ENCODE peak calls at places on chromosomes 4 and X, in six cellular contexts. R, D, S, H, I and O are unnamed samples. For H3K27me3 and H3K36me3, the result is how much of the 10 kb centered on the place peaks cover.

GRCh38 chr4:82784615-82785247 is 13.9 kb downstream of the SCD5 start:
- DNase-seq in H (peak), S (no peak), I (no peak), D (peak), R (peak), O (no peak)

GRCh38 chrX:19865567-19866363 is 21.6 kb downstream of the SH3KBP1 start:
- DNase-seq in I (no peak), R (no peak), D (no peak), S (no peak), H (no peak), O (no peak)

GRCh38 chrX:12825801-12826200 is 34.6 kb downstream of the PRPS2 start:
- DNase-seq in S (no peak), R (peak), H (no peak), I (no peak), D (no peak), O (no peak)

GRCh38 chr4:56990109-56990508 is 11.4 kb downstream of the POLR2B start:
- DNase-seq in H (no peak), D (peak), R (peak), I (no peak), S (no peak), O (no peak)

GRCh38 chr4:149549911-149550310 is 265.7 kb downstream of the IQCM start:
- DNase-seq in S (peak), D (no peak), R (peak), H (peak), I (no peak), O (peak)

GRCh38 chrX:8815460-8816065 is 14.4 kb upstream of the FAM9A start:
- DNase-seq in I (no peak), R (peak), S (peak), D (peak), H (peak), O (peak)

GRCh38 chr4:31617667-31618066 is 897.5 kb downstream of the PCDH7 start:
- DNase-seq in H (no peak), I (no peak), R (no peak), S (no peak), D (no peak), O (no peak)

GRCh38 chr4:51894246-51894645 is 51.3 kb downstream of the DCUN1D4 start:
- DNase-seq in I (no peak), D (peak), H (no peak), S (no peak), R (peak), O (no peak)

GRCh38 chr4:14787894-14788293 is 214.4 kb upstream of the CPEB2 start:
- DNase-seq in S (peak), D (peak), H (peak), R (no peak), I (peak), O (peak)

GRCh38 chr4:143482753-143483362 is 30.6 kb upstream of the SMARCA5 start:
- DNase-seq in D (peak), R (peak), H (no peak), S (peak), I (no peak), O (peak)

GRCh38 chr4:152605641-152606304 is 69.9 kb upstream of the FBXW7 start:
- DNase-seq in D (peak), S (peak), I (no peak), R (peak), H (peak), O (no peak)

DNA sequence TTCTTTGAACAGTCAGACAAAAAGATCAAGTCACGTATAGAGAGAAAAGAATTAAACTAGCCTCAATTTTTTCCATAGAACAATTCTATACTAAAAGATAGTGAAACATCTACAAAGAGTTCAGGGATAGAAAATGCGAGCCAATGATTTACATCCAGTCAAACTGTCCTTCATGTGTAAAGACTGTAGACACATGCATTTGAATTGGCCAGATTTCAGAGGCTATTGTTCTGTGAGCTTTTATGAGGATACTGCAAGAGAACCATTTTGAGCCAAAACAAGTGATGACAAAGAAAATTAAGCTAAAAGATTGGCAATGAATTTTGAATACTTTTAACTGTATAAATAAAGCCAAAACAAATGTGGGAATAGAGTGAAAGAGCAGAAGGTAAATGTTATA is 1230.3 kb downstream of the RPA4 start:
- DNase-seq in R (no peak), D (no peak), S (no peak), I (no peak), H (no peak), O (no peak)
- H3K27me3 ChIP-seq in R (under half), D (under half), S (under half), I (under half), H (under half), O (under half)

DNA sequence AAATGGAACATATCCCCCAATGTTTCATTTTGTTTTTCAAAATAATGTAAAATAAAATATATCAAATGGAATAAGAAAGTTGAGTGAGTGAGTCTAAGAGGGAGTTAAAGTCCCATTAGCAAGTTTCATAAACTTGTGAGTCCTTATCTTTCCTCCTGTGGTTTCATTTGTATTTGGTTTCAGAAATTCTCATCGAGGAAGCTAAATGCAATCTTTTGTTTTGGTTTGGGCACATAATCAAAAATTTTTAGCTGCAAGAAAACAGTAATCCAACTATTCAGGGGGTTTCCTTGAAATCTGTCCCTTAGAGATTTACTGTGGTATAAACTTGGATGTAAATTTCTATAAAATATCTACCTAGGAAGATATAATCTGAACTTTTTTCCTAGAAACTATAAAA is 124.2 kb downstream of the CAMK2D start:
- DNase-seq in S (no peak), R (peak), H (no peak), D (peak), I (no peak), O (no peak)
- H3K4me3 ChIP-seq in S (no peak), R (no peak), H (no peak), D (no peak), I (no peak), O (no peak)

DNA sequence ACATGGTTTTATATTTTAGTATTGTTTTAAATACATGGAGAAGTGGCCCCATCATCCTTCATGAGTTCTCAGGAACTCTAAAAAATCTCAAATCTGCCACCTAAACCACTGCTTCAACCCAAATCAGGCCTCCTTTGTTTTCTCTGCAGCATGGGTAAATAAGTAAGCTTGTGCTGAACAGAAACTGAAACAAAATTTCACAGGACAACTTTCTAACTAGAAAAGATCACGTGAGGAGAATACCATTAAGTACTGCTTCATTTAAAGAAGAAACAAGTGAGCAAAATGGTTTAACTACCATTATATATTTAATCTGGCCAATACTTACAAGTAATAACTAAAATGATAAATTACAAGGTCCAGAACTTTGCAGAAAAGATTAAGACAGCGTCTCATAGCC is 2.5 kb downstream of the ARAP2 start:
- DNase-seq in H (no peak), D (no peak), S (no peak), R (no peak), I (no peak), O (no peak)
- H3K36me3 ChIP-seq in H (under half), D (under half), S (under half), R (under half), I (under half), O (under half)

GRCh38 chrX:111372065-111372464 is 39.9 kb downstream of the DCX start:
- DNase-seq in I (no peak), H (no peak), S (no peak), D (no peak), R (no peak), O (no peak)
- H3K27me3 ChIP-seq in I (under half), H (under half), S (under half), D (under half), R (under half), O (under half)

GRCh38 chr4:2870098-2870497 is 26.5 kb downstream of the ADD1 start:
- DNase-seq in R (no peak), I (no peak), D (no peak), S (no peak), H (no peak), O (no peak)

GRCh38 chr4:2869659-2870058 is 26.0 kb downstream of the ADD1 start:
- DNase-seq in S (no peak), R (no peak), H (no peak), I (no peak), D (no peak), O (no peak)

GRCh38 chr4:2866891-2867290 is 23.2 kb downstream of the ADD1 start:
- DNase-seq in D (peak), H (no peak), I (no peak), R (peak), S (no peak), O (no peak)

GRCh38 chr4:2867758-2868491 is 24.3 kb downstream of the ADD1 start:
- DNase-seq in D (peak), S (peak), I (no peak), H (peak), R (no peak), O (peak)

DNA sequence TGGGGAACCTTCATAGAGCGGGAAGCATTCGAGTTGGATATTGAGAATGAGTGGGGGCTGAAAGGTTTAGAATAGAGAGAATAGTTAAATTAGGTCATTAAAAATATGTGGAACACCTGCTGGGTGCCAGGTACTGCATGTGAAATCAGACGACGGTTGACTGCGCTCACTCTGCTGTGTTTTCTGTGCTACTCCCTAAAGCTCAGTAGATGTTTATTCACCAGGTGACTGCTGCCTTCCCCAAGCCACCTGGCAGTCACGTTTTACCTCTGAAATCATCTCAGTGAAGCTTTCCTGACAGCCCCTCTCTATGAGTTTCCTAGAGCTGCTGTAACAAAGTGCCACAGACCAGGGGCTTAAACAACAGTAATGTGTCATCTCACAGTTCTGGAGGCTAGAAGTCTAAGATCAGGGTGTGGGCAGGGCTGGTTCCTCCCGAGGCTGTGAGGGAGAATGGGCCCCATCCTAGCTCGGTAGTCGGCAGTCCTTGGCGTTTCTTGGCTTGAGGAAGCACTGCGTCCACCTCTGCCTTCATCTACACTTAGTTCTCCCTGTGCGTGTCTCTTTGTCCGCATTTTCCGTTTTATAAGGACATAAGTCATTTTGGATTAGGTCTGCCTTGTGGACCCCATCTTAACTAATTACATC is 25.3 kb downstream of the ADD1 start:
- DNase-seq in H (no peak), S (no peak), R (no peak), D (peak), I (no peak), O (no peak)
- H3K4me3 ChIP-seq in H (peak), S (no peak), R (no peak), D (peak), I (peak), O (peak)

DNA sequence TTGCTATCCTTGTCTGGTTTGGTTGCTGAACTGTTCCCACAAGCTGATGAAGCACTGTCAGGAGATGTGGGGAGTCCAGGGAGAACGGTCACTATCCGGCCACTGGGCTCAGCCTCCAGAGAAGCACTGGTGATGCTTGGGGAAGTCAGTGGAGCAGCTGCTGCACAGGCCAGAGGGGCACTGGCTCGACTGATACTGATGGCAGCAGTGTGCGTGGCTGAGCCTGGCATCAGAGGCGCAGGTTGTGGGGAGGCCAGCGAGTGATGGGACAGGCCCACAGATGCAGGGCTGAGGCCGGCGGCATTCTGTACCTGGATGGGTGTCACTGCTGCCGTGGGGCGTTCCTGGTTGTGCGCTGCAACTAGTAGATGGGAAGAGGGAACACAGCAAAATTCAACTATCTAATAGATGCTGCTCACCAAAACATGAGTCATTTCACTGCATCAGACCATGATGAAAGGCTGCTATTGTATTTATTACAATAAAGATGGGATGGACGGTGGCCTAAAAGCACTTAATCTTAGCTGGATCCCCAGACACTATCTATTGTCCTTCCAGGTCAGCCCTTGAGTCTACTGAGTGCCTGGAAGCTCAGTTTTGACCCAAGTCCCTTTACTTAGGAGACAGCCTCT is 106.3 kb upstream of the CBR4 start:
- DNase-seq in I (no peak), S (no peak), D (peak), R (peak), H (peak), O (no peak)
- H3K36me3 ChIP-seq in I (under half), S (under half), D (half or more), R (under half), H (half or more), O (under half)

GRCh38 chr4:81211956-81212355 is 3.1 kb downstream of the PRKG2 start:
- DNase-seq in S (no peak), D (peak), H (no peak), R (no peak), I (no peak), O (no peak)
- H3K27me3 ChIP-seq in S (under half), D (under half), H (half or more), R (under half), I (half or more), O (under half)

DNA sequence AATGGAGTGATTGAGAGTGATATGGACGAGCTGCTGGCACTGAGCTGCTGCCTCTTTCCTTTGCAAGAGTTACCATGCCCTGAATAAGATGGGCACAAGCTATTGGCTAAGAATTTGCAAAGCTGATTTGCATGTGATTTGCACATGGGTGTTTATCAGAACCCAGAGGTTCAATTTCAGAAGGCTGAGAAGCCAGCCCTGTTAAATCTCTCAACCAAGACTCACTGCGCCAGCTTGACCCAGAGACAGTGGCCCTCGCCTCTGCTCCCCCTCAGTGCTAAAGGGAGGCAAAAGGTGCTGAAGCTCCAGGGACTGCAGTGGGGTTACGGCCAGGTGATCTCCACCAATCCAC is 701 bp downstream of the ARHGAP4 start:
- DNase-seq in H (no peak), S (no peak), D (no peak), R (no peak), I (no peak), O (no peak)
- H3K4me3 ChIP-seq in H (peak), S (no peak), D (no peak), R (no peak), I (peak), O (peak)